ENCODE peak calls at places on chromosome 4, in four cellular contexts. S, P, T and N are unnamed samples.

GRCh38 chr4:142406917-142407501 is 439.1 kb downstream of the INPP4B start:
- DNase-seq in S (no peak), T (no peak), P (no peak), N (no peak)

GRCh38 chr4:4575284-4576211 is 33.7 kb upstream of the STX18 start:
- DNase-seq in T (peak; percentile 54), P (peak; percentile 18), S (peak; percentile 94), N (peak; percentile 72)

GRCh38 chr4:3607690-3608514 is 75.7 kb upstream of the LRPAP1 start:
- DNase-seq in S (no peak), T (no peak), P (no peak), N (no peak)

GRCh38 chr4:56183344-56183959 is 203.8 kb downstream of the AASDH start:
- DNase-seq in S (peak; percentile 53), T (no peak), P (no peak), N (peak; percentile 26)

GRCh38 chr4:121070696-121071639 is 1.4 kb downstream of the NDNF start:
- DNase-seq in T (no peak), S (peak; percentile 79), P (no peak), N (peak; percentile 66)

GRCh38 chr4:53767503-53767902 is 176.2 kb upstream of the LNX1 start:
- DNase-seq in P (no peak), S (no peak), T (no peak), N (no peak)

GRCh38 chr4:18278244-18278643 is 256.7 kb upstream of the LCORL start:
- DNase-seq in P (no peak), S (no peak), T (no peak), N (no peak)

GRCh38 chr4:104064650-104065577 is 345.1 kb upstream of the TACR3 start:
- DNase-seq in S (peak; percentile 63), P (no peak), T (peak; percentile 3), N (peak; percentile 64)

GRCh38 chr4:138639018-138639876 is 376.3 kb upstream of the NOCT start:
- DNase-seq in S (no peak), T (no peak), P (peak; percentile 28), N (peak; percentile 7)

GRCh38 chr4:105184316-105184988 is 37.8 kb downstream of the TET2 start:
- DNase-seq in T (no peak), P (peak; percentile 35), S (no peak), N (no peak)

GRCh38 chr4:133149932-133150642 is 993 bp downstream of the PCDH10 start:
- DNase-seq in S (no peak), T (no peak), P (no peak), N (peak; percentile 33)

GRCh38 chr4:57136281-57136680 is 26.1 kb upstream of the IGFBP7 start:
- DNase-seq in P (peak; percentile 80), S (no peak), T (no peak), N (no peak)

GRCh38 chr4:53942712-53943111 is 121.7 kb downstream of the CHIC2 start:
- DNase-seq in P (no peak), S (no peak), T (no peak), N (no peak)

GRCh38 chr4:77921701-77922100 is 59.1 kb downstream of the MRPL1 start:
- DNase-seq in T (no peak), P (peak; percentile 96), S (no peak), N (peak; percentile 89)

GRCh38 chr4:119300072-119300387 is 21.9 kb downstream of the FABP2 start:
- DNase-seq in T (no peak), S (no peak), P (peak; percentile 59), N (peak; percentile 73)

GRCh38 chr4:14428125-14428524 is 574.2 kb upstream of the CPEB2 start:
- DNase-seq in S (no peak), P (no peak), T (no peak), N (no peak)

GRCh38 chr4:163603246-163603645 is 108.8 kb downstream of the TMA16 start:
- DNase-seq in P (peak; percentile 36), T (no peak), S (no peak), N (no peak)

GRCh38 chr4:88422403-88422802 is 34.5 kb upstream of the HERC5 start:
- DNase-seq in T (no peak), S (no peak), P (no peak), N (no peak)

GRCh38 chr4:56130609-56131150 is 181.9 kb downstream of the CEP135 start:
- DNase-seq in P (no peak), T (no peak), S (no peak), N (peak; percentile 15)

GRCh38 chr4:14023901-14024300 is 396.4 kb upstream of the BOD1L1 start:
- DNase-seq in S (no peak), T (no peak), P (no peak), N (no peak)

GRCh38 chr4:118989098-118990080 is 100.7 kb downstream of the SYNPO2 start:
- DNase-seq in S (no peak), P (peak; percentile 96), T (no peak), N (peak; percentile 71)

GRCh38 chr4:46648088-46648744 is 258.3 kb upstream of the GABRA2 start:
- DNase-seq in T (peak; percentile 66), S (peak; percentile 97), P (peak; percentile 64), N (peak; percentile 82)

GRCh38 chr4:128837198-128837597 is 27.7 kb downstream of the JADE1 start:
- DNase-seq in T (no peak), P (no peak), S (no peak), N (no peak)

GRCh38 chr4:128831526-128832252 is 22.2 kb downstream of the JADE1 start:
- DNase-seq in T (no peak), S (peak; percentile 96), P (peak; percentile 57), N (peak; percentile 71)

GRCh38 chr4:128832253-128832641 is 22.7 kb downstream of the JADE1 start:
- DNase-seq in S (peak; percentile 57), P (no peak), T (no peak), N (no peak)

GRCh38 chr4:128837679-128838078 is 28.2 kb downstream of the JADE1 start:
- DNase-seq in P (no peak), S (no peak), T (no peak), N (no peak)

DNA sequence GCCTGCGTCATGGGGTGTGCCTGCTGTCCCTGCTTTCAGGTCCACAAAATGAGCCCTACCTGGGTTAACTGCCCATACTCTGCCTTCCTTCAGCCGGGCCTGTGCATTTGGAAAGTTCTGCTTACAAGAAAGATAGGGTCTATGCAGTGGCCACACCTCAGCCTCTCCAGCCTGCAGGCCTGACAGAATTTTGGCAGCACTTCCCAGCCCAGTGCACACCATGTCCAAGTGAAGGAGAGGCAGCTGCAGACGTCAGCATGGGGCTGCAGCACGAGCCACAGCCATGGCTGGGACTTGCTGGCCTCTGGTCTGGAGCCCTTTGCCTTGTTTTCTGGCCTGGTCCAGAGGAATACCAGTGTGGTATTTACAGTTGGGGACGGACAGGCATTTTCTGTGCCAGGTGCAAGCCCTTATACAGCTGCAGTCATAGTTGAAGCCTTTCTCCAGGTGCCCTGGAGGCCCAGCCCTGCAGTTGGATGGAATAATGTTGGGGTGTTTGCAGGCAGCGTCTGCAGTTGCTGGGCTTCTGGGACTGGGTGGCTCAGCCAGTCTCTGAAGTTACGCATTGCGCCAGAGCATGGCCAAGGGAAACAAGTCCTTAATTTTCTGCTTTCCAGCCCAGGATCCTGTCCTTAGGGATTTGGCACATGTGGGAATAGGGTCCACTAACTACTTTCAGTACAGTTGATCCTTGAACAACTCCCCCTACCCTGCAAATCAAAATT is 26.2 kb downstream of the JADE1 start:
- DNase-seq in T (no peak), P (no peak), S (no peak), N (no peak)
- H3K4ac ChIP-seq in T (no peak overlapping the region), P (no peak overlapping the region), S (no peak overlapping the region), N (no peak overlapping the region)

GRCh38 chr4:7254736-7255487 is 62.6 kb downstream of the SORCS2 start:
- DNase-seq in P (no peak), T (no peak), S (no peak), N (no peak)

GRCh38 chr4:7255996-7256395 is 63.7 kb downstream of the SORCS2 start:
- DNase-seq in P (no peak), S (no peak), T (no peak), N (no peak)

GRCh38 chr4:7259039-7259438 is 66.7 kb downstream of the SORCS2 start:
- DNase-seq in S (no peak), P (no peak), T (no peak), N (no peak)

GRCh38 chr4:7255488-7255881 is 63.1 kb downstream of the SORCS2 start:
- DNase-seq in S (no peak), T (no peak), P (no peak), N (no peak)

DNA sequence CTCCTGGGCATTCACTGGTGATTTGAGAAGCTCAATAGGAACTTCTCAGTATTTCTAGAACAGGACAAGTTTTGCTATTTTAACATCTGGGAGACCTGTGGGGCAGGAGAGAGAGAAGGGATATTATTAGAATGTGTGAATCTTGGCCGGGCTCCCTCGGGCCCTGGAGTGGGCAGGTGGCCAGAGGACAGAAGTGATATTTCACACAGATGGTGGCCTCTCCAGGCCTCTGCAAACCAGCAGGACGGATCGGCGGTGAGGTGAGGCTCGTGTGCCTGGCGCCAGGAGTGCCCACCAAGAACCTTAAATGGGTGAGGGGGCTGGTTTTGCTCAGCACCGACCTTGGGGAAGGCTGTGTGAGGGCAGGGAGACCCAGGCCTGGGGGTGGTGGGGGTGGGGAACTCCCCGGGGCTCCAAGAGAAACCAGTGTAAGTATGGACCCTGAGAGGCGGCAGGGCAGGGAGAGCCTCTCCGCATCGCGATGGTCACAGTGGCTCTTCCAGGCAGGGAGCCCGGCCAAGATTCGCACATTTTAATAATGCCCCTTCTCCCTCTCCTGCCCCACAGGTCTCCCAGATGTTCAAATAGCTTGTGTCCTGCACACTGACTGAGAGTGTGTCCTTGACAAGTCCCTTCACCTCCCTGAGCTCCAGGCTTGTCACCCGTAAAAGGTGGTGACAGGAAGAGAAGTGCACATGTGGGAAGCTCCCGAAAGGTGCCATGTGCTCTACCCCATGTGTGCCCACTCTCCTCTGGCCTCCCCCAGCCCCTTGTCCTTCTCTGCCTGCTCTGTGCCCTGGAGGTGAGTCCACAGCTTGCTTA is 64.9 kb downstream of the SORCS2 start:
- DNase-seq in T (no peak), P (no peak), S (no peak), N (no peak)
- H2BK15ac ChIP-seq in T (no peak overlapping the region), P (no peak overlapping the region), S (no peak overlapping the region), N (no peak overlapping the region)

GRCh38 chr4:2354760-2355159 is 63.7 kb downstream of the ZFYVE28 start:
- DNase-seq in P (no peak), S (no peak), T (no peak), N (no peak)
- H2BK120ac ChIP-seq in P (no peak overlapping the region), S (no peak overlapping the region), T (no peak overlapping the region), N (no peak overlapping the region)

GRCh38 chr4:40587351-40587750 is 42.3 kb downstream of the RBM47 start:
- DNase-seq in P (no peak), S (no peak), T (no peak), N (no peak)

GRCh38 chr4:40587826-40588225 is 41.8 kb downstream of the RBM47 start:
- DNase-seq in S (no peak), P (peak; percentile 73), T (no peak), N (peak; percentile 73)

GRCh38 chr4:40585201-40585789 is 44.4 kb downstream of the RBM47 start:
- DNase-seq in T (no peak), S (no peak), P (no peak), N (no peak)

GRCh38 chr4:40586034-40586433 is 43.6 kb downstream of the RBM47 start:
- DNase-seq in S (no peak), P (peak; percentile 47), T (no peak), N (peak; percentile 26)

GRCh38 chr4:40586729-40587128 is 42.9 kb downstream of the RBM47 start:
- DNase-seq in S (no peak), P (no peak), T (no peak), N (no peak)
- H3K4ac ChIP-seq in S (no peak overlapping the region), P (peak overlapping the region; percentile 29), T (no peak overlapping the region), N (no peak overlapping the region)